ENCODE peak calls at places on chromosomes 3 and 15, in eight cellular contexts. W is A549, P is tibial nerve, H is lower lobe of right lung, R is ovary, V is heart left ventricle, N is esophagus muscularis mucosa, D is upper lobe of right lung. B is an unnamed sample.
A peak's percentile ranks its signal among the peaks of the same experiment; 100 is the strongest.

GRCh38 chr3:15345608-15346137 is 13.3 kb upstream of the SH3BP5 start:
- DNase-seq in W (no peak), P (no peak), H (no peak), R (no peak), V (no peak), N (no peak), D (no peak), B (peak; percentile 87)

GRCh38 chr15:60469893-60470641 is 8.9 kb downstream of the ICE2 start:
- DNase-seq in W (peak; percentile 36), P (no peak), H (no peak), R (no peak), V (no peak), N (no peak), D (no peak), B (no peak)

GRCh38 chr15:47607750-47608149 is 109.6 kb upstream of the SEMA6D start:
- DNase-seq in W (no peak), P (no peak), H (no peak), R (peak; percentile 51), V (no peak), N (no peak), D (no peak), B (no peak)

GRCh38 chr15:74622758-74623157 is 7.1 kb downstream of the CLK3 start:
- DNase-seq in W (no peak), P (no peak), H (peak; percentile 32), R (no peak), V (no peak), N (no peak), D (no peak), B (no peak)

GRCh38 chr15:59524331-59524731 is 86.3 kb downstream of the FAM81A start:
- DNase-seq in W (no peak), P (no peak), H (peak; percentile 48), R (no peak), V (no peak), N (peak; percentile 75), D (no peak), B (peak; percentile 49)

GRCh38 chr3:32450426-32450825 is 52.2 kb downstream of the CMTM6 start:
- DNase-seq in W (no peak), P (no peak), H (no peak), R (no peak), V (no peak), N (peak; percentile 72), D (no peak), B (no peak)

GRCh38 chr3:57160046-57160730 is 5.0 kb downstream of the IL17RD start:
- DNase-seq in W (no peak), P (no peak), H (no peak), R (peak; percentile 74), V (peak; percentile 63), N (no peak), D (no peak), B (no peak)

GRCh38 chr3:155712008-155712407 is 32.9 kb downstream of the PLCH1 start:
- DNase-seq in W (no peak), P (no peak), H (no peak), R (no peak), V (no peak), N (no peak), D (no peak), B (no peak)

GRCh38 chr15:56323435-56323834 is 41.8 kb upstream of the TEX9 start:
- DNase-seq in W (no peak), P (no peak), H (no peak), R (no peak), V (no peak), N (no peak), D (no peak), B (no peak)

GRCh38 chr3:24287728-24288450 is 206.8 kb downstream of the THRB start:
- DNase-seq in W (no peak), P (no peak), H (no peak), R (no peak), V (no peak), N (no peak), D (no peak), B (no peak)

GRCh38 chr3:124144035-124144814 is 152.3 kb upstream of the ROPN1 start:
- DNase-seq in W (no peak), P (no peak), H (no peak), R (no peak), V (peak; percentile 21), N (no peak), D (no peak), B (no peak)

GRCh38 chr3:196677353-196677752 is 34.7 kb downstream of the CEP19 start:
- DNase-seq in W (no peak), P (no peak), H (no peak), R (no peak), V (no peak), N (no peak), D (no peak), B (no peak)

GRCh38 chr3:187811580-187812250 is 66.4 kb upstream of the BCL6 start:
- DNase-seq in W (peak; percentile 9), P (no peak), H (no peak), R (no peak), V (no peak), N (no peak), D (no peak), B (no peak)

GRCh38 chr3:105285653-105286241 is 81.0 kb upstream of the ALCAM start:
- DNase-seq in W (no peak), P (no peak), H (no peak), R (no peak), V (no peak), N (no peak), D (no peak), B (no peak)

GRCh38 chr3:105281989-105282388 is 84.7 kb upstream of the ALCAM start:
- DNase-seq in W (no peak), P (no peak), H (no peak), R (no peak), V (no peak), N (no peak), D (no peak), B (no peak)

GRCh38 chr3:105284876-105285275 is 81.8 kb upstream of the ALCAM start:
- DNase-seq in W (no peak), P (no peak), H (no peak), R (no peak), V (no peak), N (no peak), D (no peak), B (no peak)
- H3K4me3 ChIP-seq in W (no peak overlapping the region), P (no peak overlapping the region), H (no peak overlapping the region), R (no peak overlapping the region), V (no peak overlapping the region), N (no peak overlapping the region), D (no peak overlapping the region), B (no peak overlapping the region)

GRCh38 chr3:5063724-5064123 is 58.4 kb upstream of the ARL8B start:
- DNase-seq in W (no peak), P (no peak), H (no peak), R (no peak), V (no peak), N (no peak), D (no peak), B (no peak)
- TF ChIP-seq CTCF in W (no peak), P (no peak), H (no peak), R (no peak), V (no peak), N (no peak), D (no peak), B (no peak)

DNA sequence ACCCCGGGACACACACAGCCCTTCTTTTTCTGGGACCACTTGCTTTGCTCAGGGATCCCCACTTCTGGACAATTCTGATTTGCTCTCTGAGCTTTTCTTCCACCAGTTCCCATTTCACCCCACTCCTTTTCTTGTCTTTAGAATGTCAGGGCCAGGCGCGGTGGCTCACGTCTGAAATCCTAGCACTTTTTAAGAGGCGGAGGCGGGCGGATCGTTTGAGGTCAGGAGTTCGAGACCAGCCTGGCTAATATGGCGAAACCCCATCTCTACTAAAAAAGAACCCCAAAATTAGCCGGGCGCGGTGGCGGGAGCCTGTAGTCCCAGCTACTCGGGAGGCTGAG is 907 bp downstream of the USP13 start:
- DNase-seq in W (peak; percentile 7), P (no peak), H (peak; percentile 57), R (peak; percentile 35), V (no peak), N (no peak), D (peak; percentile 67), B (peak; percentile 37)
- H3K4me1 ChIP-seq in W (peaks cover 12% of the 10 kb centered on the region), P (no peaks in the 10 kb centered on the region), H (peaks cover 19% of the 10 kb centered on the region), R (peaks cover 6% of the 10 kb centered on the region), V (no peaks in the 10 kb centered on the region), N (peaks cover 32% of the 10 kb centered on the region), D (peaks cover 5% of the 10 kb centered on the region), B (peaks cover 36% of the 10 kb centered on the region)

GRCh38 chr3:53666026-53666425 is 171.6 kb downstream of the CACNA1D start:
- DNase-seq in W (no peak), P (no peak), H (no peak), R (no peak), V (no peak), N (peak; percentile 88), D (no peak), B (no peak)
- H3K4me3 ChIP-seq in W (no peak overlapping the region), P (no peak overlapping the region), H (no peak overlapping the region), R (no peak overlapping the region), V (no peak overlapping the region), N (no peak overlapping the region), D (no peak overlapping the region), B (no peak overlapping the region)

DNA sequence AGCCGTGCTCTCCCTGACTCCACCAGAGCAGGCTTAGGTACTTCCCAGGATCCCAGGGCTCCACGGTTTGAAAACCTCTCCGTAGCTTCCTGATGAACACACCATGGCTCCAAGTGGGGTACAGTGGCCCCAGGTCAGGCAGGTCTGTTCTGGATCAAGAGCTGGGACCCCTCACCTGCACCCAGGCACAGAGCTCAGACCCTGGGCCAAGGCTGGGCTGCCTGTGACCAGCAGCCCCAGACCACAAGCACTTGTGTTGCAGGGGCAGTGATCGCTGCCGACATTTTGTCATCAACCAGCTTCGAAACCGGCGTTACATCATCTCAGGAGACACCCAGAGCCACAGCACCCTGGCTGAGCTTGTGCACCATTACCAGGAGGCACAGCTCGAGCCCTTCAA is 5.3 kb downstream of the SH2D7 start:
- DNase-seq in W (no peak), P (no peak), H (no peak), R (no peak), V (no peak), N (no peak), D (peak; percentile 40), B (no peak)
- TF ChIP-seq CTCF in W (no peak), P (no peak), H (no peak), R (no peak), V (no peak), N (no peak), D (no peak), B (no peak)

DNA sequence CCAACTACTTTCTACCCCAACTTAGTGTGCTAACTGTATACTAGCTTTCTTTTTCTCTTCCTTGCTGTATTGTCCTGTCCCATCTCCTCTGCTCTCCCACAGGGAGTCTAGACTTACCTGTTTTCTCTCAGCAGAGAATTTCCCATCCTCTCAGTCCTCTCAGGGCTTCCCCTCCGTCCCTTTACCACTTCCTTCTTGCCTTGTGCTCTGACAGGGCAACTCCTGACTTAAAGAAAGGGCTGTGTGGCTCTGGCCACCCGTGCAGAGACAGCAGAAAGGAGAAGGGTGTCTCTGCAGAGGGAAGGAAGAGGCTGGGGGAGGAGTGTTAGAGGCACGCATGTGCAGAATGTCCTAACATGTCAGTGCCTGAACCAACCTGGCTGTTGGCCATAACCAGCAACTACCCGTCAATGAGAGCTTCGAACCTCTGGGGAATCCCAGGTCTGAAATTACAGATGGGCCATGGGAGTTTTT is at the start of gene GCSAM:
- DNase-seq in W (no peak), P (peak; percentile 16), H (peak; percentile 68), R (no peak), V (peak; percentile 42), N (no peak), D (no peak), B (peak; percentile 90)
- H3K4me1 ChIP-seq in W (peaks cover 4% of the 10 kb centered on the region), P (no peaks in the 10 kb centered on the region), H (peaks cover 5% of the 10 kb centered on the region), R (no peaks in the 10 kb centered on the region), V (no peaks in the 10 kb centered on the region), N (no peaks in the 10 kb centered on the region), D (no peaks in the 10 kb centered on the region), B (peaks cover 80% of the 10 kb centered on the region)

GRCh38 chr15:65517866-65518207 is 348 bp upstream of the DPP8 start:
- DNase-seq in W (no peak), P (no peak), H (no peak), R (no peak), V (no peak), N (no peak), D (no peak), B (no peak)
- H3K4me3 ChIP-seq in W (peak overlapping the region; percentile 84), P (no peak overlapping the region), H (peak overlapping the region; percentile 93), R (no peak overlapping the region), V (peak overlapping the region; percentile 83), N (peak overlapping the region; percentile 86), D (peak overlapping the region; percentile 100), B (peak overlapping the region; percentile 83)